ENCODE peak calls at places on chromosomes 13 and 19, in ten cellular contexts. One of them, this sample, is unnamed.
A peak's percentile ranks its signal among the peaks of the same experiment; 100 is the strongest.

GRCh38 chr19:33063356-33064116 is 1.2 kb downstream of the RHPN2 start:
- DNase-seq in HT1080: no peak
- DNase-seq in left ventricle myocardium superior: peak; percentile 30
- DNase-seq in HFFc6: peak; percentile 11
- DNase-seq in stimulated activated CD8-positive, alpha-beta memory T cell treated with anti-CD3 and anti-CD28 coated beads, Interleukin-7, amount 100 ng/mL, for 1 hour: no peak
- DNase-seq in non-pigmented ciliary epithelial cell: no peak
- DNase-seq in heart left ventricle: no peak
- DNase-seq in activated CD4-positive, alpha-beta T cell treated with anti-CD3 and anti-CD28 coated beads, Interleukin-2, amount 10 ng/mL, durations not matched to agents 7 days and 5 days: no peak
- DNase-seq in GDM1: no peak
- DNase-seq in frontal cortex: no peak
- DNase-seq in this sample: no peak

GRCh38 chr19:45641274-45642105 is 2.3 kb upstream of the EML2 start:
- DNase-seq in HT1080: peak; percentile 94
- DNase-seq in left ventricle myocardium superior: peak; percentile 77
- DNase-seq in HFFc6: peak; percentile 83
- DNase-seq in stimulated activated CD8-positive, alpha-beta memory T cell treated with anti-CD3 and anti-CD28 coated beads, Interleukin-7, amount 100 ng/mL, for 1 hour: peak; percentile 28
- DNase-seq in non-pigmented ciliary epithelial cell: no peak
- DNase-seq in heart left ventricle: peak; percentile 79
- DNase-seq in activated CD4-positive, alpha-beta T cell treated with anti-CD3 and anti-CD28 coated beads, Interleukin-2, amount 10 ng/mL, durations not matched to agents 7 days and 5 days: peak; percentile 79
- DNase-seq in GDM1: peak; percentile 77
- DNase-seq in frontal cortex: peak; percentile 49
- DNase-seq in this sample: peak; percentile 64

GRCh38 chr13:33994826-33995502 is 177.0 kb downstream of the RFC3 start:
- DNase-seq in HT1080: no peak
- DNase-seq in left ventricle myocardium superior: no peak
- DNase-seq in HFFc6: no peak
- DNase-seq in stimulated activated CD8-positive, alpha-beta memory T cell treated with anti-CD3 and anti-CD28 coated beads, Interleukin-7, amount 100 ng/mL, for 1 hour: no peak
- DNase-seq in non-pigmented ciliary epithelial cell: no peak
- DNase-seq in heart left ventricle: no peak
- DNase-seq in activated CD4-positive, alpha-beta T cell treated with anti-CD3 and anti-CD28 coated beads, Interleukin-2, amount 10 ng/mL, durations not matched to agents 7 days and 5 days: no peak
- DNase-seq in GDM1: no peak
- DNase-seq in frontal cortex: no peak
- DNase-seq in this sample: no peak

GRCh38 chr13:50544226-50544625 is 299.3 kb downstream of the DLEU7 start:
- DNase-seq in HT1080: no peak
- DNase-seq in left ventricle myocardium superior: no peak
- DNase-seq in HFFc6: no peak
- DNase-seq in stimulated activated CD8-positive, alpha-beta memory T cell treated with anti-CD3 and anti-CD28 coated beads, Interleukin-7, amount 100 ng/mL, for 1 hour: no peak
- DNase-seq in non-pigmented ciliary epithelial cell: no peak
- DNase-seq in heart left ventricle: no peak
- DNase-seq in activated CD4-positive, alpha-beta T cell treated with anti-CD3 and anti-CD28 coated beads, Interleukin-2, amount 10 ng/mL, durations not matched to agents 7 days and 5 days: no peak
- DNase-seq in GDM1: no peak
- DNase-seq in frontal cortex: no peak
- DNase-seq in this sample: no peak

GRCh38 chr19:35784401-35785086 is 9.2 kb downstream of the ARHGAP33 start:
- DNase-seq in HT1080: no peak
- DNase-seq in left ventricle myocardium superior: no peak
- DNase-seq in HFFc6: no peak
- DNase-seq in stimulated activated CD8-positive, alpha-beta memory T cell treated with anti-CD3 and anti-CD28 coated beads, Interleukin-7, amount 100 ng/mL, for 1 hour: no peak
- DNase-seq in non-pigmented ciliary epithelial cell: no peak
- DNase-seq in heart left ventricle: no peak
- DNase-seq in activated CD4-positive, alpha-beta T cell treated with anti-CD3 and anti-CD28 coated beads, Interleukin-2, amount 10 ng/mL, durations not matched to agents 7 days and 5 days: no peak
- DNase-seq in GDM1: no peak
- DNase-seq in frontal cortex: no peak
- DNase-seq in this sample: no peak

GRCh38 chr13:28652002-28652401 is 6.9 kb upstream of the POMP start:
- DNase-seq in HT1080: no peak
- DNase-seq in left ventricle myocardium superior: no peak
- DNase-seq in HFFc6: no peak
- DNase-seq in stimulated activated CD8-positive, alpha-beta memory T cell treated with anti-CD3 and anti-CD28 coated beads, Interleukin-7, amount 100 ng/mL, for 1 hour: no peak
- DNase-seq in non-pigmented ciliary epithelial cell: no peak
- DNase-seq in heart left ventricle: no peak
- DNase-seq in activated CD4-positive, alpha-beta T cell treated with anti-CD3 and anti-CD28 coated beads, Interleukin-2, amount 10 ng/mL, durations not matched to agents 7 days and 5 days: no peak
- DNase-seq in GDM1: no peak
- DNase-seq in frontal cortex: no peak
- DNase-seq in this sample: no peak

GRCh38 chr13:74061939-74062595 is 72.1 kb downstream of the KLF12 start:
- DNase-seq in HT1080: peak; percentile 20
- DNase-seq in left ventricle myocardium superior: no peak
- DNase-seq in HFFc6: no peak
- DNase-seq in stimulated activated CD8-positive, alpha-beta memory T cell treated with anti-CD3 and anti-CD28 coated beads, Interleukin-7, amount 100 ng/mL, for 1 hour: no peak
- DNase-seq in non-pigmented ciliary epithelial cell: peak; percentile 28
- DNase-seq in heart left ventricle: no peak
- DNase-seq in activated CD4-positive, alpha-beta T cell treated with anti-CD3 and anti-CD28 coated beads, Interleukin-2, amount 10 ng/mL, durations not matched to agents 7 days and 5 days: peak; percentile 55
- DNase-seq in GDM1: no peak
- DNase-seq in frontal cortex: no peak
- DNase-seq in this sample: peak; percentile 45

GRCh38 chr19:19943848-19944582 is 43.3 kb downstream of the ZNF93 start:
- DNase-seq in HT1080: no peak
- DNase-seq in left ventricle myocardium superior: no peak
- DNase-seq in HFFc6: no peak
- DNase-seq in stimulated activated CD8-positive, alpha-beta memory T cell treated with anti-CD3 and anti-CD28 coated beads, Interleukin-7, amount 100 ng/mL, for 1 hour: no peak
- DNase-seq in non-pigmented ciliary epithelial cell: no peak
- DNase-seq in heart left ventricle: no peak
- DNase-seq in activated CD4-positive, alpha-beta T cell treated with anti-CD3 and anti-CD28 coated beads, Interleukin-2, amount 10 ng/mL, durations not matched to agents 7 days and 5 days: no peak
- DNase-seq in GDM1: no peak
- DNase-seq in frontal cortex: no peak
- DNase-seq in this sample: no peak

GRCh38 chr19:46977548-46977947 is 42.1 kb upstream of the NPAS1 start:
- DNase-seq in HT1080: no peak
- DNase-seq in left ventricle myocardium superior: no peak
- DNase-seq in HFFc6: no peak
- DNase-seq in stimulated activated CD8-positive, alpha-beta memory T cell treated with anti-CD3 and anti-CD28 coated beads, Interleukin-7, amount 100 ng/mL, for 1 hour: no peak
- DNase-seq in non-pigmented ciliary epithelial cell: no peak
- DNase-seq in heart left ventricle: no peak
- DNase-seq in activated CD4-positive, alpha-beta T cell treated with anti-CD3 and anti-CD28 coated beads, Interleukin-2, amount 10 ng/mL, durations not matched to agents 7 days and 5 days: no peak
- DNase-seq in GDM1: no peak
- DNase-seq in frontal cortex: no peak
- DNase-seq in this sample: no peak

GRCh38 chr19:41324231-41324702 is 14.3 kb downstream of the CCDC97 start:
- DNase-seq in HT1080: no peak
- DNase-seq in left ventricle myocardium superior: no peak
- DNase-seq in HFFc6: no peak
- DNase-seq in stimulated activated CD8-positive, alpha-beta memory T cell treated with anti-CD3 and anti-CD28 coated beads, Interleukin-7, amount 100 ng/mL, for 1 hour: no peak
- DNase-seq in non-pigmented ciliary epithelial cell: no peak
- DNase-seq in heart left ventricle: peak; percentile 48
- DNase-seq in activated CD4-positive, alpha-beta T cell treated with anti-CD3 and anti-CD28 coated beads, Interleukin-2, amount 10 ng/mL, durations not matched to agents 7 days and 5 days: no peak
- DNase-seq in GDM1: no peak
- DNase-seq in frontal cortex: no peak
- DNase-seq in this sample: peak; percentile 14

GRCh38 chr13:48902421-48902820 is 73.3 kb upstream of the FNDC3A start:
- DNase-seq in HT1080: no peak
- DNase-seq in left ventricle myocardium superior: no peak
- DNase-seq in HFFc6: no peak
- DNase-seq in stimulated activated CD8-positive, alpha-beta memory T cell treated with anti-CD3 and anti-CD28 coated beads, Interleukin-7, amount 100 ng/mL, for 1 hour: no peak
- DNase-seq in non-pigmented ciliary epithelial cell: no peak
- DNase-seq in heart left ventricle: no peak
- DNase-seq in activated CD4-positive, alpha-beta T cell treated with anti-CD3 and anti-CD28 coated beads, Interleukin-2, amount 10 ng/mL, durations not matched to agents 7 days and 5 days: no peak
- DNase-seq in GDM1: no peak
- DNase-seq in frontal cortex: no peak
- DNase-seq in this sample: peak; percentile 65

GRCh38 chr13:114108894-114109293 is 23.5 kb downstream of the RASA3 start:
- DNase-seq in HT1080: no peak
- DNase-seq in left ventricle myocardium superior: peak; percentile 30
- DNase-seq in HFFc6: no peak
- DNase-seq in stimulated activated CD8-positive, alpha-beta memory T cell treated with anti-CD3 and anti-CD28 coated beads, Interleukin-7, amount 100 ng/mL, for 1 hour: no peak
- DNase-seq in non-pigmented ciliary epithelial cell: no peak
- DNase-seq in heart left ventricle: peak; percentile 34
- DNase-seq in activated CD4-positive, alpha-beta T cell treated with anti-CD3 and anti-CD28 coated beads, Interleukin-2, amount 10 ng/mL, durations not matched to agents 7 days and 5 days: no peak
- DNase-seq in GDM1: no peak
- DNase-seq in frontal cortex: no peak
- DNase-seq in this sample: no peak

GRCh38 chr19:37817180-37817911 is 38.0 kb upstream of the ZNF573 start:
- DNase-seq in HT1080: no peak
- DNase-seq in left ventricle myocardium superior: peak; percentile 92
- DNase-seq in HFFc6: no peak
- DNase-seq in stimulated activated CD8-positive, alpha-beta memory T cell treated with anti-CD3 and anti-CD28 coated beads, Interleukin-7, amount 100 ng/mL, for 1 hour: no peak
- DNase-seq in non-pigmented ciliary epithelial cell: peak; percentile 8
- DNase-seq in heart left ventricle: peak; percentile 92
- DNase-seq in activated CD4-positive, alpha-beta T cell treated with anti-CD3 and anti-CD28 coated beads, Interleukin-2, amount 10 ng/mL, durations not matched to agents 7 days and 5 days: peak; percentile 20
- DNase-seq in GDM1: no peak
- DNase-seq in frontal cortex: peak; percentile 65
- DNase-seq in this sample: no peak

GRCh38 chr19:44553478-44554171 is 24.1 kb upstream of the CEACAM20 start:
- DNase-seq in HT1080: no peak
- DNase-seq in left ventricle myocardium superior: no peak
- DNase-seq in HFFc6: no peak
- DNase-seq in stimulated activated CD8-positive, alpha-beta memory T cell treated with anti-CD3 and anti-CD28 coated beads, Interleukin-7, amount 100 ng/mL, for 1 hour: no peak
- DNase-seq in non-pigmented ciliary epithelial cell: no peak
- DNase-seq in heart left ventricle: no peak
- DNase-seq in activated CD4-positive, alpha-beta T cell treated with anti-CD3 and anti-CD28 coated beads, Interleukin-2, amount 10 ng/mL, durations not matched to agents 7 days and 5 days: no peak
- DNase-seq in GDM1: peak; percentile 32
- DNase-seq in frontal cortex: no peak
- DNase-seq in this sample: no peak

This sample was measured in LHCN-M2.